ENCODE peak calls at places on chromosome 5, in five cellular contexts. One of them, this sample, is unnamed.

GRCh38 chr5:27854243-27854852 is 816.0 kb upstream of the CDH9 start:
- DNase-seq in tibial nerve: no peak
- DNase-seq in neuronal stem cell: no peak
- DNase-seq in cardiac fibroblast: no peak
- DNase-seq in AG10803: no peak
- DNase-seq in this sample: no peak

GRCh38 chr5:88686077-88686541 is 196.9 kb downstream of the MEF2C start:
- DNase-seq in tibial nerve: no peak
- DNase-seq in neuronal stem cell: no peak
- DNase-seq in cardiac fibroblast: no peak
- DNase-seq in AG10803: no peak
- DNase-seq in this sample: no peak

GRCh38 chr5:109656829-109657228 is 32.9 kb upstream of the MAN2A1 start:
- DNase-seq in tibial nerve: peak
- DNase-seq in neuronal stem cell: no peak
- DNase-seq in cardiac fibroblast: peak
- DNase-seq in AG10803: peak
- DNase-seq in this sample: no peak

GRCh38 chr5:122805481-122805880 is 30.6 kb downstream of the SNX2 start:
- DNase-seq in tibial nerve: no peak
- DNase-seq in neuronal stem cell: no peak
- DNase-seq in cardiac fibroblast: peak
- DNase-seq in AG10803: peak
- DNase-seq in this sample: no peak

GRCh38 chr5:163846512-163846911 is 341.1 kb downstream of the MAT2B start:
- DNase-seq in tibial nerve: no peak
- DNase-seq in neuronal stem cell: no peak
- DNase-seq in cardiac fibroblast: peak
- DNase-seq in AG10803: peak
- DNase-seq in this sample: no peak

GRCh38 chr5:20559845-20560244 is 571.8 kb upstream of the CDH18 start:
- DNase-seq in tibial nerve: no peak
- DNase-seq in neuronal stem cell: no peak
- DNase-seq in cardiac fibroblast: no peak
- DNase-seq in AG10803: no peak
- DNase-seq in this sample: no peak

GRCh38 chr5:116572375-116573278 is 2.0 kb downstream of the SEMA6A start:
- DNase-seq in tibial nerve: no peak
- DNase-seq in neuronal stem cell: peak
- DNase-seq in cardiac fibroblast: peak
- DNase-seq in AG10803: no peak
- DNase-seq in this sample: no peak

GRCh38 chr5:175680020-175680419 is 22.1 kb downstream of the HRH2 start:
- DNase-seq in tibial nerve: no peak
- DNase-seq in neuronal stem cell: no peak
- DNase-seq in cardiac fibroblast: no peak
- DNase-seq in AG10803: no peak
- DNase-seq in this sample: no peak

GRCh38 chr5:177537389-177538361 is 16.7 kb downstream of the FAM193B start:
- DNase-seq in tibial nerve: no peak
- DNase-seq in neuronal stem cell: no peak
- DNase-seq in cardiac fibroblast: peak
- DNase-seq in AG10803: peak
- DNase-seq in this sample: no peak

GRCh38 chr5:51960617-51961115 is 577.4 kb downstream of the ISL1 start:
- DNase-seq in tibial nerve: no peak
- DNase-seq in neuronal stem cell: no peak
- DNase-seq in cardiac fibroblast: peak
- DNase-seq in AG10803: no peak
- DNase-seq in this sample: no peak

GRCh38 chr5:154758977-154759376 is 3.8 kb downstream of the LARP1 start:
- DNase-seq in tibial nerve: no peak
- DNase-seq in neuronal stem cell: no peak
- DNase-seq in cardiac fibroblast: no peak
- DNase-seq in AG10803: no peak
- DNase-seq in this sample: no peak

GRCh38 chr5:52269853-52270252 is 517.9 kb upstream of the ITGA1 start:
- DNase-seq in tibial nerve: no peak
- DNase-seq in neuronal stem cell: no peak
- DNase-seq in cardiac fibroblast: no peak
- DNase-seq in AG10803: no peak
- DNase-seq in this sample: no peak

GRCh38 chr5:116037236-116037822 is 5.1 kb downstream of the ARL14EPL start:
- DNase-seq in tibial nerve: no peak
- DNase-seq in neuronal stem cell: no peak
- DNase-seq in cardiac fibroblast: peak
- DNase-seq in AG10803: no peak
- DNase-seq in this sample: no peak

GRCh38 chr5:94432499-94432898 is 185.9 kb downstream of the KIAA0825 start:
- DNase-seq in tibial nerve: no peak
- DNase-seq in neuronal stem cell: no peak
- DNase-seq in cardiac fibroblast: peak
- DNase-seq in AG10803: peak
- DNase-seq in this sample: no peak

GRCh38 chr5:95068303-95068702 is 216.6 kb downstream of the MCTP1 start:
- DNase-seq in tibial nerve: no peak
- DNase-seq in neuronal stem cell: no peak
- DNase-seq in cardiac fibroblast: no peak
- DNase-seq in AG10803: no peak
- DNase-seq in this sample: no peak

GRCh38 chr5:43947870-43948269 is 344.9 kb downstream of the NNT start:
- DNase-seq in tibial nerve: no peak
- DNase-seq in neuronal stem cell: no peak
- DNase-seq in cardiac fibroblast: peak
- DNase-seq in AG10803: peak
- DNase-seq in this sample: no peak

GRCh38 chr5:78670870-78671269 is 22.3 kb upstream of the LHFPL2 start:
- DNase-seq in tibial nerve: no peak
- DNase-seq in neuronal stem cell: no peak
- DNase-seq in cardiac fibroblast: no peak
- DNase-seq in AG10803: no peak
- DNase-seq in this sample: no peak

GRCh38 chr5:74282495-74282894 is 358.0 kb downstream of the ENC1 start:
- DNase-seq in tibial nerve: no peak
- DNase-seq in neuronal stem cell: no peak
- DNase-seq in cardiac fibroblast: no peak
- DNase-seq in AG10803: no peak
- DNase-seq in this sample: no peak

GRCh38 chr5:39399135-39400036 is 25.4 kb downstream of the DAB2 start:
- DNase-seq in tibial nerve: no peak
- DNase-seq in neuronal stem cell: no peak
- DNase-seq in cardiac fibroblast: peak
- DNase-seq in AG10803: peak
- DNase-seq in this sample: no peak

GRCh38 chr5:160165137-160166068 is 46.2 kb upstream of the PWWP2A start:
- DNase-seq in tibial nerve: peak
- DNase-seq in neuronal stem cell: peak
- DNase-seq in cardiac fibroblast: peak
- DNase-seq in AG10803: peak
- DNase-seq in this sample: peak

GRCh38 chr5:143209881-143210395 is 193.5 kb downstream of the NR3C1 start:
- DNase-seq in tibial nerve: no peak
- DNase-seq in neuronal stem cell: no peak
- DNase-seq in cardiac fibroblast: no peak
- DNase-seq in AG10803: no peak
- DNase-seq in this sample: no peak

GRCh38 chr5:151708126-151708525 is 21.4 kb upstream of the SPARC start:
- DNase-seq in tibial nerve: no peak
- DNase-seq in neuronal stem cell: no peak
- DNase-seq in cardiac fibroblast: peak
- DNase-seq in AG10803: peak
- DNase-seq in this sample: no peak

GRCh38 chr5:93073547-93073946 is 507.5 kb downstream of the NR2F1-AS1 start:
- DNase-seq in tibial nerve: no peak
- DNase-seq in neuronal stem cell: no peak
- DNase-seq in cardiac fibroblast: no peak
- DNase-seq in AG10803: no peak
- DNase-seq in this sample: no peak

GRCh38 chr5:175883506-175883905 is 12.1 kb downstream of the CPLX2 start:
- DNase-seq in tibial nerve: no peak
- DNase-seq in neuronal stem cell: no peak
- DNase-seq in cardiac fibroblast: no peak
- DNase-seq in AG10803: no peak
- DNase-seq in this sample: no peak

GRCh38 chr5:121890297-121890858 is 38.7 kb downstream of the FTMT start:
- DNase-seq in tibial nerve: no peak
- DNase-seq in neuronal stem cell: no peak
- DNase-seq in cardiac fibroblast: no peak
- DNase-seq in AG10803: no peak
- DNase-seq in this sample: no peak

GRCh38 chr5:172114875-172115422 is 73.1 kb downstream of the STK10 start:
- DNase-seq in tibial nerve: no peak
- DNase-seq in neuronal stem cell: no peak
- DNase-seq in cardiac fibroblast: no peak
- DNase-seq in AG10803: no peak
- DNase-seq in this sample: no peak

GRCh38 chr5:1011226-1011631 is 2.6 kb downstream of the NKD2 start:
- DNase-seq in tibial nerve: no peak
- DNase-seq in neuronal stem cell: no peak
- DNase-seq in cardiac fibroblast: no peak
- DNase-seq in AG10803: no peak
- DNase-seq in this sample: no peak

GRCh38 chr5:425714-426113 is 17.3 kb upstream of the EXOC3 start:
- DNase-seq in tibial nerve: no peak
- DNase-seq in neuronal stem cell: no peak
- DNase-seq in cardiac fibroblast: peak
- DNase-seq in AG10803: no peak
- DNase-seq in this sample: no peak

GRCh38 chr5:181111010-181111409 is 20.0 kb downstream of the OR2V1 start:
- DNase-seq in tibial nerve: no peak
- DNase-seq in neuronal stem cell: no peak
- DNase-seq in cardiac fibroblast: no peak
- DNase-seq in AG10803: no peak
- DNase-seq in this sample: no peak

GRCh38 chr5:92565673-92566072 is 1015.3 kb downstream of the NR2F1-AS1 start:
- DNase-seq in tibial nerve: no peak
- DNase-seq in neuronal stem cell: no peak
- DNase-seq in cardiac fibroblast: no peak
- DNase-seq in AG10803: no peak
- DNase-seq in this sample: no peak

GRCh38 chr5:147406636-147407035 is 103.2 kb downstream of the DPYSL3 start:
- DNase-seq in tibial nerve: no peak
- DNase-seq in neuronal stem cell: no peak
- DNase-seq in cardiac fibroblast: no peak
- DNase-seq in AG10803: peak
- DNase-seq in this sample: no peak

DNA sequence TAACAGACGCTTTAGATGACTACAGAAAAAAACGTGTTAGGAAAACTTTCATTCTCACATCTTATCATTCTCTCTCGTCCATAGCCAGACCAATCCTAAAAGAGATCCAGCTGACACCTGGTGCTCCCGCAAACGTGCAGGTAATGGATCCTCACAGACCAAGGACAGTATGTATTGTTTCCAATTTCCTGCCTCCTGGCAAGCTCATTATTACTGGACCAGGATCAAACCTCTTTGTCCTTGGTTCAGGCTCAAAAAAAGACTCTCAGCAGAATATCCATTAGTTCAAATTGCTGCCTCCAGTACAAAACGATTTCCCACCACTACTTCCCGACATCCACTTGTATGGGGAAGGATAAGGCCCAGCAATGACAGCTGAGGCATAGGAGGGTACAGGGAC is 62.4 kb downstream of the SERINC5 start:
- DNase-seq in tibial nerve: no peak
- DNase-seq in neuronal stem cell: no peak
- DNase-seq in cardiac fibroblast: no peak
- DNase-seq in AG10803: no peak
- DNase-seq in this sample: no peak
- H3K4me3 ChIP-seq in tibial nerve: no peak
- H3K4me3 ChIP-seq in neuronal stem cell: no peak
- H3K4me3 ChIP-seq in cardiac fibroblast: no peak
- H3K4me3 ChIP-seq in AG10803: no peak
- H3K4me3 ChIP-seq in this sample: no peak

GRCh38 chr5:127911619-127912018 is 171.9 kb upstream of the SLC12A2 start:
- DNase-seq in tibial nerve: no peak
- DNase-seq in neuronal stem cell: no peak
- DNase-seq in cardiac fibroblast: peak
- DNase-seq in AG10803: no peak
- DNase-seq in this sample: no peak
- H3K4me3 ChIP-seq in tibial nerve: no peak
- H3K4me3 ChIP-seq in neuronal stem cell: no peak
- H3K4me3 ChIP-seq in cardiac fibroblast: no peak
- H3K4me3 ChIP-seq in AG10803: no peak
- H3K4me3 ChIP-seq in this sample: no peak

DNA sequence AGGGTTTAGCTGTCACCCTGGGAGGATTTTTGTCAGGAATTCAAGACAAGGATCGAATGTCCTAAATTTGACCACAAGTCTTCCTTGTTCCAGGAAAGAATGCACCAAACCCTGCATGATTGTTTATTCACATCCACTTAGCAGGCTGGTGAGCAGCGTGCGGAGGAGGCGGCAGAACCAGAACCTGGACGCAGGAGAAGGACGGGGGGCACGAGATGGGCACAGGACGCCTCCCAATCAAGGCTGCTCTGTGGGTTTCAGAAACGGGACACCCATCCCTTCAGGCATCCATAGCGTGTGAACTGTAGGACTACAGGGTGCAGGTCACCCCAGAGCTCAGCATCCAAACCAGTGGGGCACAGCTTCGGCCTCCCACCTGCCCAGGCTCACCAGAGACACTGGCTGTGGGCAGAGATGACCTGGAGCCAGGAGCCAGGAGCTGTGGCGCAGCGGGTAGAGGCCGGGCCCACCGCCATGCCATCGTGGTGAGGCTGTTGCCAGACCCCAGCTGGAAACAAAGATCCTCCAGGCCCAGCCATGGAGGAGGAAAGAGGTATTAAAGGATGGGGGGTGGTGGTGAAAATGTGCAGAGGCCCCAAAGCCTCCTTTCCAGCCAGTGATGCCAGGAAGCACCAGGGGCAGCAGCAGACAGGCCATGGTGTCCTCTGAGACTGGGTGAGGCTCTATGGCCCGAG is 32.3 kb upstream of the ADAMTS2 start:
- DNase-seq in tibial nerve: no peak
- DNase-seq in neuronal stem cell: no peak
- DNase-seq in cardiac fibroblast: no peak
- DNase-seq in AG10803: no peak
- DNase-seq in this sample: no peak
- H3K4me3 ChIP-seq in tibial nerve: no peak
- H3K4me3 ChIP-seq in neuronal stem cell: no peak
- H3K4me3 ChIP-seq in cardiac fibroblast: no peak
- H3K4me3 ChIP-seq in AG10803: no peak
- H3K4me3 ChIP-seq in this sample: no peak

DNA sequence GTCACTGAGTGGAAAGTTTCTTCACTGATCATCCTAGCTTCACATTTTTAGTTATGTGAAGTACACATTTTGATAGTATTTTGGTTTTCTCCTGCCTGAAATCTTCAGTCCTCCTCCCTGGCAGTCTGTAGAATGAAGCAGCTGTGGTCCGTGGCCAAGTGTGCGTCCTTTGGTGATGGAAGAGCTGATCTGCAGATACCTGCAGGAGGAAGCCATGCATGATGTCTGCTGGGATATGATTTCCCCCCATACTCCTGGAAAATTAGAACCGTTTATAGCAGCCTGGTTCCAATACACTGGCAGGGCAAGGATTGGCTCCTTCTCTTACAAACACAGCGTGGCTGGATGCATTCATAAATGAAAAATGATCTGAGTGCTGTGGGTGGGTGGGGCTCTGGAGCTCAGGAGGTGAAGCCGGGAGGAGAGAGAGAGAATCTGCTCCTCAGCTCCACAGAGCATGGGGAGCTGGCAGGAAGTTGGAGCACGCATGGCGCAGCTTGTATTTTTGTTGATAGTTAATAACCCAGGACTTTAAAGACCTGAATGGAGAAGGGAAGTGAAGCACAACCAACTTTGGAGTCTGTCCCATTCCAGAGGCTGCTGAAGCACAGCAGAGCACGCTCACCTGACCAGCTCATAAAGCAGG is 238.3 kb downstream of the GOLPH3 start:
- DNase-seq in tibial nerve: no peak
- DNase-seq in neuronal stem cell: no peak
- DNase-seq in cardiac fibroblast: peak
- DNase-seq in AG10803: no peak
- DNase-seq in this sample: no peak
- H3K4me3 ChIP-seq in tibial nerve: peak
- H3K4me3 ChIP-seq in neuronal stem cell: no peak
- H3K4me3 ChIP-seq in cardiac fibroblast: no peak
- H3K4me3 ChIP-seq in AG10803: no peak
- H3K4me3 ChIP-seq in this sample: no peak

This sample was measured in vagina.